ENCODE peak calls at places on chromosomes 6 and 20, in five cellular contexts. L is H1, Q is ascending aorta, G is sigmoid colon, X is pancreas. E is an unnamed sample.

GRCh38 chr6:134740473-134741192 is 209.3 kb downstream of the ALDH8A1 start:
- DNase-seq in Q (no peak), X (no peak), L (no peak), G (no peak), E (no peak)

GRCh38 chr20:46306743-46307138 is 1.6 kb downstream of the CDH22 start:
- DNase-seq in Q (no peak), L (no peak), X (no peak), G (no peak), E (no peak)

GRCh38 chr20:1328680-1329330 is at the start of gene SDCBP2:
- DNase-seq in X (peak; percentile 92), G (peak; percentile 49), Q (no peak), L (no peak), E (peak; percentile 77)

GRCh38 chr6:96015791-96016776 is at the start of gene FUT9:
- DNase-seq in G (peak; percentile 73), Q (no peak), L (peak; percentile 70), X (peak; percentile 22), E (no peak)

GRCh38 chr6:4113623-4114022 is 21.8 kb downstream of the ECI2 start:
- DNase-seq in X (no peak), L (no peak), Q (no peak), G (no peak), E (no peak)

GRCh38 chr6:2940010-2940850 is 31.1 kb downstream of the SERPINB6 start:
- DNase-seq in X (no peak), Q (no peak), G (no peak), L (no peak), E (no peak)

GRCh38 chr20:3653921-3654320 is 9.3 kb downstream of the GFRA4 start:
- DNase-seq in G (no peak), Q (no peak), X (no peak), L (no peak), E (no peak)

GRCh38 chr6:127459231-127459641 is at the start of gene KIAA0408:
- DNase-seq in G (peak; percentile 95), Q (no peak), X (peak; percentile 49), L (no peak), E (peak; percentile 73)

GRCh38 chr20:11483697-11484096 is 434.0 kb upstream of the BTBD3 start:
- DNase-seq in L (no peak), Q (no peak), G (no peak), X (no peak), E (no peak)

GRCh38 chr6:99412065-99412464 is 13.0 kb downstream of the PNISR start:
- DNase-seq in G (no peak), Q (no peak), X (no peak), L (no peak), E (no peak)

GRCh38 chr6:99415446-99415845 is 9.7 kb downstream of the PNISR start:
- DNase-seq in L (no peak), X (no peak), Q (no peak), G (no peak), E (no peak)

GRCh38 chr6:99416892-99417767 is 8.0 kb downstream of the PNISR start:
- DNase-seq in Q (no peak), X (no peak), G (no peak), L (no peak), E (no peak)

DNA sequence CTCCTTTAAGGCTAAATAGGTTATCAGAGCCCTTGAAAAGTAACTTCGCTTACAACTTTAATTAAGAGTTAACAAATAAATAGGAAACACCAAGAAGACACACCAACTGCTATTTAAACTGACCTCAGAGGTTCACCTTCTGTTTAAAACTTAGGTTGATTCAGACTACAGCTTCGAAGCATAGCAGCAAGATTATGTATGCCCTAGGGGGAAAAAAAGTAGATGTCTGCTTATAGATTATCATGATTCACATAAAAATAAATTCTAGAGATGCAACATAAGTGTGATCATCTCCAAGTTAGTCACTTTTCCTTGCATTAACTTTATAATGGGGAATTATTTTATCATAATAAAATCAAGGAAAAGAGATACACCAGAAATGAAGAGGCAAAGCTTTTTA is 8.9 kb downstream of the PNISR start:
- DNase-seq in L (no peak), Q (no peak), X (no peak), G (no peak), E (no peak)
- H3K4me1 ChIP-seq in L (no peaks in the 10 kb centered on the region), Q (no peaks in the 10 kb centered on the region), X (peaks cover 24% of the 10 kb centered on the region), G (peaks cover 68% of the 10 kb centered on the region), E (peaks cover 34% of the 10 kb centered on the region)

DNA sequence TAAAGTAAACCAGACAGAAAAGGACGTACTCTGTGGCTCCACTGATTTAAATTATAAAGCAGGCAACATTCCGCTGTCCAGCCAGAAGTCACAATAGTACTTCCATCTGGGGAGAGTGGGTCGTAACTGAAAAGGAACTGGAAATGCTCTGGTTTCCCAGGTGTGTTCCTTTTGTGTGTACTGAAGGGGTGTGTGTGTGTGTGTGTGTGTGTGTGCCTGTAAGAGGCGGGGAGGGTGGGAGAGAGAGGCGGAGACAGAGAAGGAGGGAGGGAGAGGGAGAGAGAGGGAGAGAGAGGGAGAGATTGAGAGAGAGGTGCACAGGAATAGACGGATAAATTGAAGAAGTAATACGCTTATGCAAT is 178.4 kb upstream of the ZNF184 start:
- DNase-seq in X (no peak), Q (no peak), L (no peak), G (no peak), E (no peak)
- H3K4me3 ChIP-seq in X (no peak overlapping the region), Q (no peak overlapping the region), L (peak overlapping the region; percentile 76), G (no peak overlapping the region), E (no peak overlapping the region)

DNA sequence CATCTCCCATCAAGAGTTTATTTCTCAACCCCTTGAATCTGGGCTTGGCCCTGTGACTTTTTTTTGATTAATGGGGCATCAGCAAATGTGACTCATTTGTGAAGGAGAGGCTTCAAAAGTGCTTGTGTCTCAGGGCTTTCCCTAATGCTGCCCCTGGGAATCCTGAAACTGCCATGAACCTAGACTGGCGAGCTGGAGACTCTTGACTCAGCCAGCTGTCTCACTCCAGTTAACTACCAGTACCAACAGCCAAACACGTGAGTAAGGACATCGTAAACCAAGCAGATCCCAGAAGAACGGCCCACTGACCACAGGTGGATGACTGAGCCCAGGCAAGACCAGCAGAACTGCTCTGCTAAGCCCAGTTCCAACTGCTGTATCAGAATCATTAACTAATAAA is 72.8 kb upstream of the ADTRP start:
- DNase-seq in G (no peak), L (no peak), Q (no peak), X (no peak), E (no peak)
- H3K4me1 ChIP-seq in G (peaks cover 10% of the 10 kb centered on the region), L (no peaks in the 10 kb centered on the region), Q (peaks cover 3% of the 10 kb centered on the region), X (peaks cover 27% of the 10 kb centered on the region), E (peaks cover 15% of the 10 kb centered on the region)

GRCh38 chr6:28710466-28711191 is 184.9 kb downstream of the GPX5 start:
- DNase-seq in X (no peak), G (no peak), L (peak; percentile 63), Q (no peak), E (no peak)
- H3K4me3 ChIP-seq in X (no peak overlapping the region), G (no peak overlapping the region), L (peak overlapping the region; percentile 78), Q (no peak overlapping the region), E (no peak overlapping the region)

DNA sequence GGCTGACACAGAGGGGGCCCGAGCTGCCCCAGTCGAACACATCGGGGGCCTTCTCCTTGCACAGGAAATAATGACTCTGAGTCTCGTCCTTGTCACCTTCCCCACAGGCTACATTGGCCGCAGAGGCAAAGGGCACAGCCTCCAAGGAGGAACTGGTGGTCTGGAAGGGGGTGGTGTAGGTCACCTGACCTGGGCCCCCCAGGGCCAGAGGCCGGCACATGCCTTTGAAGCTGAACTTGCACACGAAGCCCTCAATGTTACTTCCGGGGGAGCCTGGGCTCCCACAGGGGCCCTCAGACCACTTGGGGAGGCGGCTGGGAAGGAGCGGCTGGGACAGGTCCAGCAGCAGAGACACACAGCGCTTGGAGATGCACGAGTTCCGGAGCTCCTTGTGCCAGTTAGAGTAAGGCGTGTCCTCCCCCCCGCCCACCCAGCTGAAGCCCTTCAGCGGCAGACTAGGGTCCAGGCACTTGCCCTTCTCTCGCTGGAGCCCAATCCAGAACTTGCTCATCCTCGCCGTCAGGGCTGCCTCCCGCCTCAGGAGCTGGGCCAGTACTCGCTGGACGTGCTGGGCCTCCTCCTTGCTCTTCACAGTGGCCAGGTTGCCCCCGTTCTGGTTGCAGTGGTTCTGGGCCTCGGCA is 589 bp downstream of the CD93 start:
- DNase-seq in G (no peak), Q (no peak), L (no peak), X (no peak), E (no peak)
- H3K4me1 ChIP-seq in G (peaks cover 4% of the 10 kb centered on the region), Q (peaks cover 8% of the 10 kb centered on the region), L (no peaks in the 10 kb centered on the region), X (no peaks in the 10 kb centered on the region), E (peaks cover 20% of the 10 kb centered on the region)

GRCh38 chr20:63359937-63360849 is 956 bp downstream of the CHRNA4 start:
- DNase-seq in Q (no peak), L (no peak), X (no peak), G (no peak), E (no peak)

GRCh38 chr20:63362426-63363009 is 1.4 kb upstream of the CHRNA4 start:
- DNase-seq in G (no peak), X (no peak), Q (no peak), L (no peak), E (no peak)

GRCh38 chr20:63361507-63362425 is 617 bp upstream of the CHRNA4 start:
- DNase-seq in G (no peak), Q (no peak), L (no peak), X (no peak), E (no peak)

GRCh38 chr20:63359164-63359934 is 1.8 kb downstream of the CHRNA4 start:
- DNase-seq in L (no peak), Q (no peak), X (no peak), G (no peak), E (no peak)

GRCh38 chr20:63360850-63361497 is at the start of gene CHRNA4:
- DNase-seq in X (no peak), G (no peak), L (no peak), Q (no peak), E (no peak)
- H3K4me3 ChIP-seq in X (no peak within 1 kb of the TSS), G (no peak within 1 kb of the TSS), L (peak within 1 kb of the TSS; percentile 52), Q (no peak within 1 kb of the TSS), E (no peak within 1 kb of the TSS)

DNA sequence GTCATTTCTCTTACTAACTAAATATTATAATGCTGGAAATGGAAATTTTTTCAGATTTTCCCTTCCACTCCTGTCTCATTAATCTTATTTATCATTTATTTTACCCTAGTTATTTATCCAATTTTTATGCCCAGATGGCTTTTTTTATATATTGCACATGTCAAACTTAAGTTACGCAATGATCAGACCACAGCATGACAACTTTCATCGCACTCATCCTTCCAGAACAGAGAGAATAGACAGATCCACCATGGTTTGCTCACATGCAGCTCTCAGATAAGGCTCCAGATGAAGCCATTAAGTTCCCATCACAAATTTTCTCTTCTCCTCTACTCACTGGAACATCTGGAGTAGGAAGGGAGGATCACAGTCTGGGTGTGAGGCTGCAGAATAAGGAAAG is 48.7 kb downstream of the MAP7 start:
- DNase-seq in Q (no peak), X (no peak), G (no peak), L (no peak), E (no peak)
- H3K4me1 ChIP-seq in Q (no peaks in the 10 kb centered on the region), X (no peaks in the 10 kb centered on the region), G (no peaks in the 10 kb centered on the region), L (peaks cover 24% of the 10 kb centered on the region), E (no peaks in the 10 kb centered on the region)

DNA sequence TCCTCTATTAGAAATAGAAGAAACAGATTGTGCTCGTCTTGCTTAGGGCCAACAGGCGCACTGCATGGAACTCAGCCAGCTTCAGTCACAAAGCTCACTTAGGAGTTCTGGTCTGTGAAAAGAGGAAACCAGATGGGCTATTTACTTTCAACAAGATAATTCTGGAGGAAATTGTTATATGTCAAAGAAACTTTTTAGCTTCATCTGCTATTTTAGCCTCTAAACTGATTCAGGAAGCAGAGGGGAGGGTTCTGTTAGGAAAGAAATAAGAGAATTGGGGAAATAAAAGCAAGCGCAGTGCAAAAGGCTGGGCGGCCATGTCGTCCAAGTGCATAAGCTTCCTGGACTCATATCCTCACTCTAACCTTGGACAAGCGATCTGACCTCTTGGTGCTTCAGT is 21.3 kb downstream of the PRKN start:
- DNase-seq in L (no peak), G (peak; percentile 89), X (peak; percentile 33), Q (no peak), E (no peak)
- H3K4me3 ChIP-seq in L (no peak overlapping the region), G (no peak overlapping the region), X (peak overlapping the region; percentile 12), Q (no peak overlapping the region), E (peak overlapping the region; percentile 4)

E was measured in upper lobe of right lung.